ENCODE peak calls at places on chromosomes 3 and 15, in seven cellular contexts. F is HepG2, O is H1, A is GM12878, R is HCT116, L is SK-N-SH, V is Panc1. D is an unnamed sample.
A peak's percentile ranks its signal among the peaks of the same experiment; 100 is the strongest.

GRCh38 chr15:75130597-75131268 is 70.9 kb upstream of the C15orf39 start:
- DNase-seq in F (no peak), O (no peak), A (peak; percentile 89), R (no peak), L (no peak), V (no peak), D (no peak)

GRCh38 chr15:41794081-41794480 is 19.8 kb downstream of the MAPKBP1 start:
- DNase-seq in F (no peak), O (no peak), A (no peak), R (no peak), L (no peak), V (no peak), D (no peak)

GRCh38 chr3:11254876-11255275 is 17.3 kb upstream of the ATG7 start:
- DNase-seq in F (no peak), O (no peak), A (no peak), R (no peak), L (no peak), V (no peak), D (no peak)

GRCh38 chr3:114079761-114080160 is 23.2 kb downstream of the QTRT2 start:
- DNase-seq in F (no peak), O (no peak), A (no peak), R (no peak), L (no peak), V (no peak), D (no peak)

GRCh38 chr15:94023520-94023919 is 207.8 kb upstream of the MCTP2 start:
- DNase-seq in F (no peak), O (no peak), A (no peak), R (no peak), L (no peak), V (no peak), D (no peak)

GRCh38 chr3:120348065-120348980 is 831 bp downstream of the LRRC58 start:
- DNase-seq in F (peak; percentile 6), O (peak; percentile 46), A (no peak), R (no peak), L (peak; percentile 36), V (no peak), D (no peak)

GRCh38 chr3:187616307-187616939 is 53.8 kb downstream of the SST start:
- DNase-seq in F (peak; percentile 35), O (peak; percentile 38), A (no peak), R (peak; percentile 46), L (peak; percentile 36), V (peak; percentile 18), D (peak; percentile 63)

GRCh38 chr3:137970914-137971831 is 38.8 kb upstream of the CLDN18 start:
- DNase-seq in F (peak; percentile 43), O (peak; percentile 73), A (no peak), R (peak; percentile 65), L (peak; percentile 72), V (no peak), D (peak; percentile 49)

GRCh38 chr3:158748237-158748828 is 16.1 kb upstream of the RARRES1 start:
- DNase-seq in F (no peak), O (no peak), A (no peak), R (no peak), L (no peak), V (no peak), D (no peak)

GRCh38 chr3:87333393-87333892 is 57.1 kb upstream of the POU1F1 start:
- DNase-seq in F (peak; percentile 83), O (no peak), A (no peak), R (peak; percentile 79), L (no peak), V (peak; percentile 89), D (no peak)

GRCh38 chr15:62856466-62857246 is 185.9 kb upstream of the TPM1 start:
- DNase-seq in F (no peak), O (no peak), A (no peak), R (no peak), L (no peak), V (no peak), D (no peak)

GRCh38 chr3:17032407-17033034 is 147.8 kb downstream of the PLCL2 start:
- DNase-seq in F (peak; percentile 16), O (no peak), A (no peak), R (peak; percentile 19), L (peak; percentile 39), V (no peak), D (peak; percentile 41)

GRCh38 chr3:40623567-40623966 is 98.8 kb downstream of the ZNF621 start:
- DNase-seq in F (no peak), O (no peak), A (peak; percentile 63), R (no peak), L (no peak), V (no peak), D (peak; percentile 51)

GRCh38 chr15:80727196-80727595 is 32.1 kb downstream of the ABHD17C start:
- DNase-seq in F (peak; percentile 21), O (no peak), A (no peak), R (no peak), L (no peak), V (no peak), D (no peak)

GRCh38 chr15:53378096-53378620 is 381.3 kb downstream of the WDR72 start:
- DNase-seq in F (no peak), O (no peak), A (no peak), R (no peak), L (no peak), V (no peak), D (no peak)

GRCh38 chr3:57128863-57129602 is 36.1 kb downstream of the IL17RD start:
- DNase-seq in F (no peak), O (no peak), A (no peak), R (no peak), L (no peak), V (no peak), D (no peak)

GRCh38 chr3:5264093-5264610 is 76.6 kb downstream of the EDEM1 start:
- DNase-seq in F (no peak), O (no peak), A (no peak), R (no peak), L (no peak), V (no peak), D (no peak)

GRCh38 chr3:178772746-178773145 is 236.5 kb downstream of the KCNMB2 start:
- DNase-seq in F (no peak), O (no peak), A (no peak), R (no peak), L (no peak), V (no peak), D (no peak)

GRCh38 chr15:70763120-70763949 is at the start of gene UACA:
- DNase-seq in F (peak; percentile 91), O (peak; percentile 95), A (peak; percentile 60), R (peak; percentile 95), L (peak; percentile 99), V (peak; percentile 95), D (peak; percentile 4)

GRCh38 chr3:15755780-15756179 is 42.0 kb downstream of the ANKRD28 start:
- DNase-seq in F (no peak), O (no peak), A (no peak), R (no peak), L (no peak), V (no peak), D (no peak)

GRCh38 chr3:57434041-57434440 is 110.1 kb downstream of the DNAH12 start:
- DNase-seq in F (peak; percentile 69), O (no peak), A (no peak), R (peak; percentile 62), L (peak; percentile 40), V (no peak), D (no peak)

GRCh38 chr3:25355034-25355898 is 72.8 kb upstream of the RARB start:
- DNase-seq in F (no peak), O (no peak), A (no peak), R (no peak), L (no peak), V (no peak), D (no peak)

DNA sequence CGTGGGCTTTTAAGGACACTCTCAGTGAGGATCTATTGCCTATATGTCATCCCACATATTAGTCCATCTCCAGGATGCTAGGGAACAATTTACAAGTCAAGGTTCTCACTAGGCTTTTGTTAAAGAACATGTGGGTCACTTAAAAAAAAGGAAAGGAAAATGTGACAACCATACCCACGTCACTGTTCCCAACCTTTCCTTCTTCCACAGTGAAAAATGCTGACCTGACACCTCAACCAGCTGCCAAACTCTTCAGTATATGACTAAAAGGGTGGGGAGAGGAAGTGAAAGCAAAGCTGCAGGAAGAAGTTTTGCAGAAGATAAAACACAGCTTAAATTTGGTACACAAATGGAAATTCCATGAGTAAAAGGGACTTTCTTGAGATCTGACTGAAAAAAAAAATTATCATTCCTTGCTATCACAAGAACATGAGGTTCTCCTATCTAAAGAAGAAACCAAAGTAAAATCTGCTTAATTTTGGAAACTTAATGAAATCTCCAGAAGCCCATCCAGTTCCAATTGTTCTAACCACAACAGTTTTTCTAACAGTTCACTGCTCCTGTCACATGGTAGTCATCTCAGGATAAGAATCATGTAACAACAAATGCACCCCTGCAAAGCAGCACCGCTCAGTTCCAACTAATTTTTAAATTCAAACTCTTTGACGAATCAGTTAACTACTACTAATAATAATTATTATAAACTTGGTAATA is 117.0 kb upstream of the TSPAN3 start:
- DNase-seq in F (no peak), O (no peak), A (peak; percentile 73), R (no peak), L (no peak), V (no peak), D (no peak)
- TF ChIP-seq SIN3A in F (no peak), O (no peak), A (no peak), R (no peak), L (no peak), V (no peak), D (no peak)

DNA sequence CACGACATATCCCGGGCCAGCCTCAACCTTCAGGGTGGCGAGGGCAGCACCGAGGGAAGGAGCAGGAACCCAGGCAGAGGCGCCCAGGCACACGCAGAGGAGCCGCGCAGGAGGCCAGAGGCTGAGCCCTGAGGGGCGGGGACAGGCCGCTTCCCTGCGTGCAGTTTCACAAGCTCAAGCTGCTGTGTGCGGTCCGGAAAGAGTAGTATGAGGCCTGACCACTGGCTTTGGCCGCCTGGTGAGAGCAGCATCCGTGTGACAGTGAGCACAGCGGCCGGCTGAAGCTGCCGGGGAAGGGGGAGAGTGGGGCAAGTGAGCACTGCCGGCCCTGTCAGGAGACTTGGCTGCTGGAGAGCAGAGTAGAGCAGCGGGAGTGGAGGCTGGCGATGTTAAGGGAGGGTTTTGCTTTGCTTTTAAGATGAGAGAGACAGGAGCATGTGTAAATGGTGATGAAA is 8.7 kb downstream of the ZDHHC19 start:
- DNase-seq in F (peak; percentile 46), O (no peak), A (no peak), R (no peak), L (no peak), V (no peak), D (no peak)
- TF ChIP-seq SIN3A in F (no peak), O (no peak), A (no peak), R (no peak), L (no peak), V (no peak), D (no peak)

DNA sequence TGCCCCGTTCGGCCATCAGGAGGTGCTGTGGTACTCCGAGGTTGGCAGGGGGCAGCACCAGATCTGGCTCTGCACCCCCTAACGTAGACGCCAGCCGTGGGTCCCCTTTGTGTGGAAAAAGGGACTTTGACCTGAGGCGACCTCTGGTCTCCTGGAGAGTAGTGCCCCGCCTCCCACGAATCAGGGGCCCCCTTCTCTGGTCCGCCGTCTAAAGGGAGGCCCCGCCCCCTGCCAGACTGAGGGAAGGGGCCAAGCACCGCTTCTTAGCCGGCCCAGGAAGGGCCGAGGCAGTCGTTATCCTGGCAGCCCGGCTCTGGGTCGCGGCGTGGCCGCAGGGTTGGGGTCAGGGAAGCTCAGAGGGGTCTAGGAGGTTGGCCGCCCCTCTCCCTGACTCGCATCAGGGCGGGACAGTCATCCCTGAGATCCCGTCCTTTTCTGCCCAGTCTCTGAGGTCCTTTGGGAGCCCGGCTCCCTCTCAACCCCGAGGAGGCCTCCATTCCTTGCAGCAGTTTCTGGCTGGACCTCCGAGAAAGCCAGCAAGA is 630 bp downstream of the HYAL2 start:
- DNase-seq in F (peak; percentile 90), O (no peak), A (no peak), R (no peak), L (no peak), V (no peak), D (no peak)
- TF ChIP-seq SIN3A in F (no peak), O (no peak), A (no peak), R (no peak), L (no peak), V (no peak), D (no peak)

GRCh38 chr3:50620846-50621245 is 3.9 kb downstream of the MAPKAPK3 start:
- DNase-seq in F (no peak), O (no peak), A (no peak), R (no peak), L (no peak), V (no peak), D (no peak)
- TF ChIP-seq SIN3A in F (no peak), O (no peak), A (no peak), R (no peak), L (no peak), V (no peak), D (no peak)

D was measured in K562.